ENCODE peak calls at places on chromosome 9, in five cellular contexts. H is PC-3, E is heart left ventricle, T is cardiac muscle cell, M is fibroblast of the aortic adventitia. R is an unnamed sample.

GRCh38 chr9:34611811-34612787 is at the start of gene RPP25L:
- DNase-seq in H (peak), E (peak), T (peak), M (peak), R (peak)

GRCh38 chr9:12448246-12448645 is 244.9 kb upstream of the TYRP1 start:
- DNase-seq in H (no peak), E (no peak), T (no peak), M (no peak), R (no peak)

GRCh38 chr9:113131689-113132151 is 19.1 kb upstream of the SLC31A2 start:
- DNase-seq in H (peak), E (no peak), T (peak), M (no peak), R (peak)

GRCh38 chr9:129322641-129323375 is 144.7 kb upstream of the IER5L start:
- DNase-seq in H (no peak), E (peak), T (no peak), M (no peak), R (no peak)

GRCh38 chr9:68978501-68978900 is 35.4 kb downstream of the PRKACG start:
- DNase-seq in H (no peak), E (no peak), T (no peak), M (no peak), R (no peak)

GRCh38 chr9:136773386-136774044 is 9.2 kb upstream of the LCN15 start:
- DNase-seq in H (peak), E (no peak), T (no peak), M (no peak), R (no peak)

GRCh38 chr9:111944467-111944866 is 47.9 kb downstream of the UGCG start:
- DNase-seq in H (no peak), E (no peak), T (no peak), M (peak), R (peak)

GRCh38 chr9:1443450-1443849 is 393.3 kb downstream of the DMRT2 start:
- DNase-seq in H (no peak), E (no peak), T (no peak), M (no peak), R (no peak)

GRCh38 chr9:122091682-122092592 is 1.2 kb downstream of the TTLL11 start:
- DNase-seq in H (no peak), E (no peak), T (no peak), M (no peak), R (no peak)

GRCh38 chr9:35515766-35516165 is 25.9 kb downstream of the RUSC2 start:
- DNase-seq in H (no peak), E (no peak), T (no peak), M (no peak), R (peak)

GRCh38 chr9:111975709-111976108 is 79.1 kb downstream of the UGCG start:
- DNase-seq in H (peak), E (no peak), T (no peak), M (no peak), R (peak)

GRCh38 chr9:95477441-95477840 is 39.3 kb downstream of the PTCH1 start:
- DNase-seq in H (no peak), E (no peak), T (no peak), M (no peak), R (no peak)

GRCh38 chr9:123611228-123611627 is 255.2 kb downstream of the CRB2 start:
- DNase-seq in H (no peak), E (no peak), T (no peak), M (peak), R (no peak)

GRCh38 chr9:137220317-137221094 is 1.5 kb downstream of the RNF208 start:
- DNase-seq in H (no peak), E (no peak), T (no peak), M (no peak), R (no peak)

GRCh38 chr9:91451431-91452270 is 28.0 kb upstream of the NFIL3 start:
- DNase-seq in H (no peak), E (no peak), T (no peak), M (peak), R (peak)

DNA sequence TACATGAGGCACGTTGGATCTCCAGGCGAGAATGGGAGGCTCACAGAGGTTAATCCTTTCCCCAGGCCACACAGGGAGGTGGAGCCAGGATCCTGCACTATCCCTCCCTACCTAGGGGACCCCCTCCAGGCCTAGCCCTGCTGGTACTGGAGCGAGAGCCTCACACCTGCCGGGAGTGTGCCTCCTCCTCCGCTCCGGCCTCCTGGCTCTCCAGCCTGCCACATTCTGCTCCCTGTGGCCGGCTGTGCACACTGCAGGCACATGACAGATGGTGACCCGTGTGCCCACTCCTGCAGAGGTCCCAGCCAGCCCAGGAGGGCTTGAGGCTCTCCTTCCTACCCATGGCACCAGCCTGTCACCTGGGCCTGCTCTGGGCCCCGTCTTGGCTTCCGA is 93.4 kb downstream of the RXRA start:
- DNase-seq in H (peak), E (no peak), T (no peak), M (no peak), R (no peak)
- TF ChIP-seq CTCF in H (peak), E (no peak), T (peak), M (no peak), R (peak)

GRCh38 chr9:4742246-4742645 is 1.2 kb upstream of the AK3 start:
- DNase-seq in H (peak), E (no peak), T (no peak), M (no peak), R (no peak)

GRCh38 chr9:4739587-4740372 is 1.2 kb downstream of the AK3 start:
- DNase-seq in H (peak), E (no peak), T (no peak), M (peak), R (no peak)

GRCh38 chr9:4740373-4740622 is 704 bp downstream of the AK3 start:
- DNase-seq in H (peak), E (no peak), T (no peak), M (no peak), R (no peak)

GRCh38 chr9:4741365-4742031 is 496 bp upstream of the AK3 start:
- DNase-seq in H (peak), E (peak), T (peak), M (peak), R (peak)

DNA sequence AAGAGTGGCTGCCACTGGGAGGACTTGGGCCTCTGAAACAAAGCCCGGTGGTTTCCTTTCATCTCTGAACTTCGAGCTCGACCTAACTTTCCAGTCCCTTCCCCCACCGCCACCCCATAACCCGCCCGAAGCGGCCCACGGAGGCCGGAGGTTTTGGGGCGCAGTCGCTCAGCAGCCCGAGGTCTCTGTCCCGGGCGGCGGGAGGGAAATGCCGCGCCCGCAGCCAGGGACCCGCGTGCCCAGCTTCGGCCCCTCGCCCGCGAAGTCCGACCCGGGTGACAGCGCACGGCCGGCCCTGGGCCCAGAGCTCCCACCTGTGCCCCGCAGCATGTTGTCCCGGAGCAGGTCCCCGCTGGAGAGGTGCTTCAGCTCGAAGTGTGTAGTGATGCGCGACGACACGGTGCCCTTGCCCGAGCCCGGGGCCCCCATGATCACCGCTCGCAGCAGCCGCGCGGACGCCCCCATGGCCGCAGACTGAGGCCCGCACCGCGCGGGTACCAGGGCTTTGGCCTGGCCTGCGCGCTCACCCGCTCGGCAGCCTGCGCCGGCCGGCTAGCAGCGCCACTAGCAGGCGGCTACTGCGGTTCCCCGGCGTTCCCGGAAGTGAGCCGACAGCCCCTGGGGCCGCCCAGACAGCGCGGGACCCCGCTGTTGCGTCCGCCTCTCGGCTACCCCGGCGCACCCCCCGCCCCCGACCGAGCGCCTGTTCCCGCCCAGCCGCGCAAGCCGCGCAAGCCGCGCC is at the start of gene AK3:
- DNase-seq in H (peak), E (peak), T (peak), M (peak), R (peak)
- TF ChIP-seq CTCF in H (no peak), E (peak), T (peak), M (peak), R (no peak)

GRCh38 chr9:125472926-125473701 is 211.5 kb downstream of the GAPVD1 start:
- DNase-seq in H (no peak), E (peak), T (peak), M (peak), R (peak)
- TF ChIP-seq CTCF in H (no peak), E (no peak), T (peak), M (peak), R (no peak)

DNA sequence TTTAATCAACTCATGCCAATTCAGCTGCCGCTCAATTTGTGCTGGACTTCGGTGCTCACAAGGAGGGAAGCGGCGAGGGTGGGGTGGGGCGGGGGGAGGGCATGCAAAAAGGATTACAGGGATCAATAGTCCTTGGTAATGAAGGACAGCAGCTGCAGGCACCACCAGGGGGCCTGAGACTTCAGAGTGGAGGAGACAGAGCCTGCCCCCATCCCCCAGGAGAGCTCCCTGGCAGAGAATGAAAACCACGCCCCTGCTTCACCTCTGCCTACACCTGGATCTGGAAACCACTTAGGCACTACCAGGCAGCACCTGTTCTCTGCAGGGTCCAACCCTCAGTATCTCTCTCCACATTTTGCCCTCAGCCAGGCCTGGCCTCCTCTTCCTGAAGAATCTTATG is 155.6 kb downstream of the TRIM32 start:
- DNase-seq in H (peak), E (no peak), T (no peak), M (no peak), R (peak)
- TF ChIP-seq CTCF in H (no peak), E (no peak), T (no peak), M (no peak), R (no peak)

GRCh38 chr9:36911601-36912412 is 122.3 kb downstream of the PAX5 start:
- DNase-seq in H (no peak), E (no peak), T (no peak), M (no peak), R (no peak)

GRCh38 chr9:36914212-36914577 is 119.9 kb downstream of the PAX5 start:
- DNase-seq in H (peak), E (no peak), T (no peak), M (no peak), R (peak)

GRCh38 chr9:36911037-36911436 is 123.0 kb downstream of the PAX5 start:
- DNase-seq in H (no peak), E (no peak), T (no peak), M (no peak), R (no peak)

GRCh38 chr9:36912620-36913019 is 121.4 kb downstream of the PAX5 start:
- DNase-seq in H (no peak), E (no peak), T (no peak), M (no peak), R (no peak)

GRCh38 chr9:36913393-36914211 is 120.5 kb downstream of the PAX5 start:
- DNase-seq in H (no peak), E (no peak), T (no peak), M (no peak), R (no peak)
- TF ChIP-seq CTCF in H (peak), E (no peak), T (peak), M (no peak), R (no peak)

DNA sequence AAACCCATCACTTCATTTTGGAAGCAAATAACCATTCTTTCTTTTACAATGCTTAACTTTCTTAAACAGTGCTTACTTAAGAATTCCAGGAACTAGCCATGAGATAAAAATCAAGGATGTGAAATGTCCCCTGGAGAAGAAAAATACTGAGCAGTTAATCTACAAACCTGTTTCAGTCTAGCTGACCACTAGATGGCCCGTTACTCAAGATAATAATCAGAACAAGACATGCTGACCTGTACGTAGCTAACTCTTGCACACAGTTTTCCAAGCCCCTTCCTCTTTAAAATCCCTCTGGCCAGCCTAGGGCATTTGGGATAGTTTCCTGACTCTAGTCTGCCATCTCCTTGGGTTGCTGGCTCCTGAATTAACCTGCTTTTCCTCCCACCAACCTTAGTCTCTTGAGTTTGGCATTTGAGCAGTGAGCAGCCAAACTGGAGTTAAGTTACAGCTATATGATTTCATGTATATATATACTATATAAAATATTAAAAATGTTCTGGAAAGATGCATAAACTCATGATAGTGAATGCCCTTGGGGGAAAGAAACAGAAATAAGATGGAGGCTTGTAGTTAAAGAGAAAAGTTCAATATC is 59.3 kb upstream of the TRAF1 start:
- DNase-seq in H (peak), E (peak), T (peak), M (peak), R (peak)
- TF ChIP-seq CTCF in H (peak), E (peak), T (peak), M (peak), R (peak)

R was measured in MCF 10A.